ENCODE peak calls at places on chromosomes 11 and 22, in nine cellular contexts. One of them, this sample, is unnamed.

GRCh38 chr11:5621580-5621979 is 3.2 kb upstream of the TRIM34 start:
- DNase-seq in GM23248: no peak
- DNase-seq in mammary epithelial cell: no peak
- DNase-seq in keratinocyte: no peak
- DNase-seq in neuronal stem cell: no peak
- DNase-seq in K562: no peak
- DNase-seq in PC-3: no peak
- DNase-seq in endodermal cell: no peak
- DNase-seq in HCT116: no peak
- DNase-seq in this sample: no peak

GRCh38 chr11:131671764-131672163 is 301.3 kb downstream of the NTM start:
- DNase-seq in GM23248: no peak
- DNase-seq in mammary epithelial cell: no peak
- DNase-seq in keratinocyte: no peak
- DNase-seq in neuronal stem cell: no peak
- DNase-seq in K562: no peak
- DNase-seq in PC-3: no peak
- DNase-seq in endodermal cell: peak; percentile 90
- DNase-seq in HCT116: no peak
- DNase-seq in this sample: no peak

GRCh38 chr11:92955900-92956299 is 13.6 kb upstream of the MTNR1B start:
- DNase-seq in GM23248: no peak
- DNase-seq in mammary epithelial cell: peak; percentile 94
- DNase-seq in keratinocyte: peak; percentile 25
- DNase-seq in neuronal stem cell: no peak
- DNase-seq in K562: no peak
- DNase-seq in PC-3: no peak
- DNase-seq in endodermal cell: no peak
- DNase-seq in HCT116: no peak
- DNase-seq in this sample: no peak

GRCh38 chr11:94602430-94603372 is 35.5 kb downstream of the PIWIL4 start:
- DNase-seq in GM23248: peak; percentile 97
- DNase-seq in mammary epithelial cell: peak; percentile 68
- DNase-seq in keratinocyte: no peak
- DNase-seq in neuronal stem cell: peak; percentile 23
- DNase-seq in K562: peak; percentile 51
- DNase-seq in PC-3: peak; percentile 82
- DNase-seq in endodermal cell: no peak
- DNase-seq in HCT116: no peak
- DNase-seq in this sample: no peak

GRCh38 chr11:111361874-111362273 is 17.2 kb downstream of the POU2AF1 start:
- DNase-seq in GM23248: peak; percentile 20
- DNase-seq in mammary epithelial cell: peak; percentile 35
- DNase-seq in keratinocyte: no peak
- DNase-seq in neuronal stem cell: no peak
- DNase-seq in K562: no peak
- DNase-seq in PC-3: peak; percentile 38
- DNase-seq in endodermal cell: no peak
- DNase-seq in HCT116: no peak
- DNase-seq in this sample: no peak

GRCh38 chr11:129320485-129320884 is 55.2 kb upstream of the BARX2 start:
- DNase-seq in GM23248: peak; percentile 16
- DNase-seq in mammary epithelial cell: peak; percentile 27
- DNase-seq in keratinocyte: no peak
- DNase-seq in neuronal stem cell: no peak
- DNase-seq in K562: no peak
- DNase-seq in PC-3: peak; percentile 23
- DNase-seq in endodermal cell: no peak
- DNase-seq in HCT116: no peak
- DNase-seq in this sample: no peak

GRCh38 chr11:116481126-116481644 is 291.6 kb downstream of the BUD13 start:
- DNase-seq in GM23248: no peak
- DNase-seq in mammary epithelial cell: no peak
- DNase-seq in keratinocyte: no peak
- DNase-seq in neuronal stem cell: no peak
- DNase-seq in K562: no peak
- DNase-seq in PC-3: no peak
- DNase-seq in endodermal cell: no peak
- DNase-seq in HCT116: no peak
- DNase-seq in this sample: no peak

GRCh38 chr11:23976776-23977380 is 520.0 kb upstream of the LUZP2 start:
- DNase-seq in GM23248: peak; percentile 64
- DNase-seq in mammary epithelial cell: no peak
- DNase-seq in keratinocyte: no peak
- DNase-seq in neuronal stem cell: no peak
- DNase-seq in K562: no peak
- DNase-seq in PC-3: no peak
- DNase-seq in endodermal cell: no peak
- DNase-seq in HCT116: no peak
- DNase-seq in this sample: no peak

GRCh38 chr11:118856314-118856713 is 27.4 kb upstream of the CXCR5 start:
- DNase-seq in GM23248: no peak
- DNase-seq in mammary epithelial cell: no peak
- DNase-seq in keratinocyte: no peak
- DNase-seq in neuronal stem cell: no peak
- DNase-seq in K562: no peak
- DNase-seq in PC-3: no peak
- DNase-seq in endodermal cell: no peak
- DNase-seq in HCT116: no peak
- DNase-seq in this sample: no peak

GRCh38 chr22:17954860-17955587 is 69.3 kb downstream of the MICAL3 start:
- DNase-seq in GM23248: no peak
- DNase-seq in mammary epithelial cell: no peak
- DNase-seq in keratinocyte: no peak
- DNase-seq in neuronal stem cell: no peak
- DNase-seq in K562: no peak
- DNase-seq in PC-3: no peak
- DNase-seq in endodermal cell: no peak
- DNase-seq in HCT116: no peak
- DNase-seq in this sample: no peak

GRCh38 chr11:109808569-109808968 is 284.6 kb upstream of the ZC3H12C start:
- DNase-seq in GM23248: peak; percentile 73
- DNase-seq in mammary epithelial cell: peak; percentile 9
- DNase-seq in keratinocyte: no peak
- DNase-seq in neuronal stem cell: no peak
- DNase-seq in K562: peak; percentile 20
- DNase-seq in PC-3: peak; percentile 36
- DNase-seq in endodermal cell: no peak
- DNase-seq in HCT116: no peak
- DNase-seq in this sample: no peak

GRCh38 chr11:8168485-8169257 is at the start of gene RIC3:
- DNase-seq in GM23248: no peak
- DNase-seq in mammary epithelial cell: peak; percentile 44
- DNase-seq in keratinocyte: no peak
- DNase-seq in neuronal stem cell: peak; percentile 18
- DNase-seq in K562: no peak
- DNase-seq in PC-3: no peak
- DNase-seq in endodermal cell: peak; percentile 87
- DNase-seq in HCT116: no peak
- DNase-seq in this sample: no peak

GRCh38 chr11:122085712-122086111 is 30.3 kb downstream of the BLID start:
- DNase-seq in GM23248: peak; percentile 44
- DNase-seq in mammary epithelial cell: no peak
- DNase-seq in keratinocyte: no peak
- DNase-seq in neuronal stem cell: no peak
- DNase-seq in K562: no peak
- DNase-seq in PC-3: no peak
- DNase-seq in endodermal cell: no peak
- DNase-seq in HCT116: no peak
- DNase-seq in this sample: no peak

GRCh38 chr11:123054301-123055065 is 7.5 kb downstream of the HSPA8 start:
- DNase-seq in GM23248: peak; percentile 89
- DNase-seq in mammary epithelial cell: peak; percentile 44
- DNase-seq in keratinocyte: no peak
- DNase-seq in neuronal stem cell: peak; percentile 64
- DNase-seq in K562: peak; percentile 75
- DNase-seq in PC-3: peak; percentile 89
- DNase-seq in endodermal cell: peak; percentile 58
- DNase-seq in HCT116: peak; percentile 56
- DNase-seq in this sample: no peak

GRCh38 chr11:22626573-22627239 is 1.1 kb upstream of the FANCF start:
- DNase-seq in GM23248: peak; percentile 0
- DNase-seq in mammary epithelial cell: no peak
- DNase-seq in keratinocyte: no peak
- DNase-seq in neuronal stem cell: no peak
- DNase-seq in K562: peak; percentile 7
- DNase-seq in PC-3: no peak
- DNase-seq in endodermal cell: no peak
- DNase-seq in HCT116: no peak
- DNase-seq in this sample: no peak
- H3K4me3 ChIP-seq in GM23248: peak overlapping the region; percentile 92
- H3K4me3 ChIP-seq in mammary epithelial cell: peak overlapping the region; percentile 67
- H3K4me3 ChIP-seq in keratinocyte: peak overlapping the region; percentile 76
- H3K4me3 ChIP-seq in neuronal stem cell: no peak overlapping the region
- H3K4me3 ChIP-seq in K562: peak overlapping the region; percentile 75
- H3K4me3 ChIP-seq in PC-3: peak overlapping the region; percentile 85
- H3K4me3 ChIP-seq in endodermal cell: peak overlapping the region; percentile 99
- H3K4me3 ChIP-seq in HCT116: no peak overlapping the region
- H3K4me3 ChIP-seq in this sample: peak overlapping the region; percentile 84

GRCh38 chr22:19506212-19506611 is 18.0 kb downstream of the CLDN5 start:
- DNase-seq in GM23248: no peak
- DNase-seq in mammary epithelial cell: no peak
- DNase-seq in keratinocyte: no peak
- DNase-seq in neuronal stem cell: no peak
- DNase-seq in K562: no peak
- DNase-seq in PC-3: no peak
- DNase-seq in endodermal cell: no peak
- DNase-seq in HCT116: no peak
- DNase-seq in this sample: no peak
- H3K9ac ChIP-seq in GM23248: no peak overlapping the region
- H3K9ac ChIP-seq in mammary epithelial cell: no peak overlapping the region
- H3K9ac ChIP-seq in keratinocyte: no peak overlapping the region
- H3K9ac ChIP-seq in neuronal stem cell: peak overlapping the region; percentile 68
- H3K9ac ChIP-seq in K562: no peak overlapping the region
- H3K9ac ChIP-seq in PC-3: no peak overlapping the region
- H3K9ac ChIP-seq in endodermal cell: no peak overlapping the region
- H3K9ac ChIP-seq in HCT116: no peak overlapping the region
- H3K9ac ChIP-seq in this sample: no peak overlapping the region

GRCh38 chr22:23241562-23242472 is 61.5 kb downstream of the BCR start:
- DNase-seq in GM23248: no peak
- DNase-seq in mammary epithelial cell: no peak
- DNase-seq in keratinocyte: no peak
- DNase-seq in neuronal stem cell: no peak
- DNase-seq in K562: no peak
- DNase-seq in PC-3: no peak
- DNase-seq in endodermal cell: no peak
- DNase-seq in HCT116: no peak
- DNase-seq in this sample: no peak
- H3K27ac ChIP-seq in GM23248: no peak overlapping the region
- H3K27ac ChIP-seq in mammary epithelial cell: no peak overlapping the region
- H3K27ac ChIP-seq in keratinocyte: no peak overlapping the region
- H3K27ac ChIP-seq in neuronal stem cell: peak overlapping the region; percentile 94
- H3K27ac ChIP-seq in K562: no peak overlapping the region
- H3K27ac ChIP-seq in PC-3: no peak overlapping the region
- H3K27ac ChIP-seq in endodermal cell: peak overlapping the region; percentile 100
- H3K27ac ChIP-seq in HCT116: no peak overlapping the region
- H3K27ac ChIP-seq in this sample: peak overlapping the region; percentile 93

GRCh38 chr22:46614070-46614931 is 5.9 kb upstream of the GRAMD4 start:
- DNase-seq in GM23248: no peak
- DNase-seq in mammary epithelial cell: no peak
- DNase-seq in keratinocyte: no peak
- DNase-seq in neuronal stem cell: no peak
- DNase-seq in K562: no peak
- DNase-seq in PC-3: no peak
- DNase-seq in endodermal cell: no peak
- DNase-seq in HCT116: no peak
- DNase-seq in this sample: no peak
- H3K4me3 ChIP-seq in GM23248: no peak overlapping the region
- H3K4me3 ChIP-seq in mammary epithelial cell: no peak overlapping the region
- H3K4me3 ChIP-seq in keratinocyte: no peak overlapping the region
- H3K4me3 ChIP-seq in neuronal stem cell: no peak overlapping the region
- H3K4me3 ChIP-seq in K562: no peak overlapping the region
- H3K4me3 ChIP-seq in PC-3: no peak overlapping the region
- H3K4me3 ChIP-seq in endodermal cell: no peak overlapping the region
- H3K4me3 ChIP-seq in HCT116: no peak overlapping the region
- H3K4me3 ChIP-seq in this sample: no peak overlapping the region

GRCh38 chr11:124863826-124864165 is 1.4 kb upstream of the ROBO3 start:
- DNase-seq in GM23248: no peak
- DNase-seq in mammary epithelial cell: no peak
- DNase-seq in keratinocyte: no peak
- DNase-seq in neuronal stem cell: no peak
- DNase-seq in K562: no peak
- DNase-seq in PC-3: peak; percentile 17
- DNase-seq in endodermal cell: peak; percentile 78
- DNase-seq in HCT116: no peak
- DNase-seq in this sample: no peak
- H3K9ac ChIP-seq in GM23248: no peak overlapping the region
- H3K9ac ChIP-seq in mammary epithelial cell: no peak overlapping the region
- H3K9ac ChIP-seq in keratinocyte: no peak overlapping the region
- H3K9ac ChIP-seq in neuronal stem cell: no peak overlapping the region
- H3K9ac ChIP-seq in K562: no peak overlapping the region
- H3K9ac ChIP-seq in PC-3: no peak overlapping the region
- H3K9ac ChIP-seq in endodermal cell: no peak overlapping the region
- H3K9ac ChIP-seq in HCT116: no peak overlapping the region
- H3K9ac ChIP-seq in this sample: no peak overlapping the region